ENCODE peak calls at places on chromosome 17, in five cellular contexts. J is AG10803, W is BJ, B is psoas muscle, E is vagina. A is an unnamed sample.

GRCh38 chr17:82932146-82933005 is 92.6 kb upstream of the ZNF750 start:
- DNase-seq in B (peak), W (no peak), E (no peak), J (peak), A (no peak)

GRCh38 chr17:61144876-61145564 is 254.6 kb upstream of the TBX2 start:
- DNase-seq in J (no peak), B (no peak), W (no peak), E (no peak), A (no peak)

GRCh38 chr17:79280822-79281572 is 206.4 kb downstream of the ENGASE start:
- DNase-seq in J (no peak), E (no peak), W (no peak), B (no peak), A (no peak)

GRCh38 chr17:61155590-61156181 is 244.0 kb upstream of the TBX2 start:
- DNase-seq in J (no peak), W (no peak), E (no peak), B (no peak), A (no peak)

GRCh38 chr17:2251098-2251497 is 52.5 kb downstream of the SMG6 start:
- DNase-seq in B (no peak), J (no peak), W (no peak), E (no peak), A (no peak)

GRCh38 chr17:82545071-82545462 is 25.5 kb downstream of the FOXK2 start:
- DNase-seq in W (no peak), J (no peak), E (no peak), B (no peak), A (no peak)

GRCh38 chr17:41654134-41654907 is 29.9 kb upstream of the KRT17 start:
- DNase-seq in B (peak), E (no peak), J (no peak), W (no peak), A (no peak)

GRCh38 chr17:19744922-19745757 is 3.0 kb downstream of the ALDH3A1 start:
- DNase-seq in J (peak), W (no peak), E (no peak), B (peak), A (peak)

GRCh38 chr17:5128905-5129535 is 13.2 kb downstream of the USP6 start:
- DNase-seq in E (peak), W (no peak), B (no peak), J (no peak), A (no peak)

DNA sequence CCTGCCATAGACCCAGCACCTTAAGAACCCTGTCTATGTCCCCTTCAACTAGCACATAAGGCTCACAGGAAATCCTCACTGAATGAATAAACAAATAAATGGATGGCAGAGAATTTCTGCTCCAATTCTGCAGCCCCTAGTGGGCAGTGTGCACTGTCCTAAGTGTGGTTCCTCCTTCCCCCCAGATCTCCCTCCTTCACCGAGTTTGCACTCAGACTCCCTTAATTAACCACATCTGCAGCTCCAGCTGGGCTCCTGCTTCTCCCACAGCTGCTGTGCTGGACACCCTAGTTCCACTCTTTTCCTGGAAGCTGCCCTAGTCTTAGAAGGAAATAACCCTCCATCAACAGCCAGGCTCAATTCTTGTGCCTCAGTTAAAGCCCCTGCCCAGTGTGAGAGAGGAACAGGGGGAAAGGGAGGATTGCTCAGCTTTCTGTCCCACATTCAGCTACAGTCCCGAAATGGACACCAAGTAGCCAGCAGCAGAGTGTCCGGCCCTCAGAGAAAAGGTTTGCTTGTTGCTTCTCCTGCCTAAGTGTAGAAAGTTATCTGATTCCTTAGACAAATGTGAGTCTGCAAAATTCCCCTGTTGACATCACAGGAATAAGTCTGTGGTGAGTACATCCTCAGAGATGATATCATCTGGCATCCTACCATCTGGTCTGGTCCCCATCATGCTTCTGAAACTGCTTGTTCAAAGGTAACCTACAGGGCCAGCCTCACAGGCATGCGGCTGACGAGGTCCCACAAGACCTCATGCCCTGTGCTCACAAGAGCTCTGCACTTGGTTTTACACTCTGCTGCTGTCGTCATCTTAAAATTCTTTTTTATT is 12.3 kb downstream of the LRRC3C start:
- DNase-seq in B (no peak), W (peak), J (peak), E (no peak), A (peak)
- TF ChIP-seq CTCF in B (peak), W (peak), J (peak), E (no peak), A (peak)

GRCh38 chr17:38601539-38602351 is 4.0 kb downstream of the SRCIN1 start:
- DNase-seq in J (no peak), E (no peak), B (no peak), W (no peak), A (peak)
- TF ChIP-seq CTCF in J (no peak), E (no peak), B (no peak), W (no peak), A (no peak)

GRCh38 chr17:7711356-7711755 is 6.2 kb upstream of the DNAH2 start:
- DNase-seq in W (no peak), B (no peak), J (no peak), E (no peak), A (peak)
- TF ChIP-seq CTCF in W (peak), B (no peak), J (peak), E (no peak), A (peak)

GRCh38 chr17:68613739-68614298 is 12.7 kb upstream of the FAM20A start:
- DNase-seq in B (no peak), J (peak), W (no peak), E (no peak), A (peak)
- TF ChIP-seq CTCF in B (peak), J (peak), W (peak), E (peak), A (peak)